ENCODE peak calls at places on chromosomes 1 and 21, in five cellular contexts. Z is left ventricle myocardium inferior, F is AG04450, E is SJSA1, X is SHP77. A is an unnamed sample.
A peak's percentile ranks its signal among the peaks of the same experiment; 100 is the strongest.

GRCh38 chr21:25967566-25968438 is 202.8 kb downstream of the APP start:
- DNase-seq in Z (no peak), F (no peak), E (no peak), X (no peak), A (no peak)

GRCh38 chr1:23475134-23475628 is 8.8 kb downstream of the ASAP3 start:
- DNase-seq in Z (no peak), F (peak; percentile 90), E (no peak), X (no peak), A (no peak)

GRCh38 chr1:240831922-240832321 is 220.0 kb upstream of the GREM2 start:
- DNase-seq in Z (no peak), F (no peak), E (no peak), X (no peak), A (no peak)

GRCh38 chr1:94522304-94522703 is 19.3 kb downstream of the F3 start:
- DNase-seq in Z (no peak), F (no peak), E (no peak), X (peak; percentile 49), A (no peak)

GRCh38 chr1:27487927-27488522 is 1.9 kb downstream of the WASF2 start:
- DNase-seq in Z (no peak), F (no peak), E (no peak), X (no peak), A (no peak)

GRCh38 chr1:156281281-156282142 is 1.1 kb downstream of the SMG5 start:
- DNase-seq in Z (peak; percentile 65), F (no peak), E (no peak), X (peak; percentile 28), A (no peak)

GRCh38 chr1:78229344-78229743 is 183.6 kb downstream of the GIPC2 start:
- DNase-seq in Z (no peak), F (peak; percentile 71), E (no peak), X (no peak), A (no peak)

GRCh38 chr21:28540514-28540913 is 452.2 kb downstream of the LTN1 start:
- DNase-seq in Z (no peak), F (peak; percentile 54), E (no peak), X (no peak), A (no peak)

GRCh38 chr21:45984584-45985095 is 3.1 kb downstream of the COL6A1 start:
- DNase-seq in Z (no peak), F (no peak), E (no peak), X (no peak), A (no peak)

GRCh38 chr1:173409613-173410012 is 67.5 kb upstream of the PRDX6 start:
- DNase-seq in Z (peak; percentile 44), F (no peak), E (no peak), X (no peak), A (no peak)

GRCh38 chr1:163758977-163759670 is 437.4 kb downstream of the NUF2 start:
- DNase-seq in Z (no peak), F (no peak), E (no peak), X (no peak), A (no peak)

GRCh38 chr1:53559391-53559815 is 100.2 kb downstream of the DMRTB1 start:
- DNase-seq in Z (no peak), F (no peak), E (no peak), X (no peak), A (peak; percentile 30)

GRCh38 chr1:87644500-87645245 is 316.0 kb downstream of the LMO4 start:
- DNase-seq in Z (no peak), F (no peak), E (no peak), X (no peak), A (no peak)

GRCh38 chr1:36094621-36095061 is 5.9 kb downstream of the ADPRS start:
- DNase-seq in Z (no peak), F (no peak), E (no peak), X (no peak), A (no peak)

GRCh38 chr1:118589486-118589885 is 398.7 kb downstream of the TBX15 start:
- DNase-seq in Z (no peak), F (no peak), E (no peak), X (no peak), A (no peak)

GRCh38 chr1:228416217-228416971 is at the start of gene TRIM17:
- DNase-seq in Z (no peak), F (no peak), E (no peak), X (no peak), A (no peak)

GRCh38 chr21:27277122-27277521 is 310.2 kb upstream of the ADAMTS5 start:
- DNase-seq in Z (no peak), F (no peak), E (no peak), X (no peak), A (no peak)

GRCh38 chr1:246784621-246785535 is 60.7 kb downstream of the SCCPDH start:
- DNase-seq in Z (no peak), F (peak; percentile 18), E (no peak), X (no peak), A (no peak)

GRCh38 chr1:159602501-159602900 is 14.9 kb downstream of the APCS start:
- DNase-seq in Z (no peak), F (no peak), E (no peak), X (no peak), A (no peak)